ENCODE peak calls at places on chromosomes 3 and 15, in ten cellular contexts. D is CD14-positive monocyte, F is T-helper 17 cell, O is NCI-H2081 treated with DMSO at 0.1 percent for 48 hours, T is GM20000, R is T-helper 2 cell, G is GM23248, K is dorsolateral prefrontal cortex, H is NCI-H1092 treated with DMSO at 0.1 percent for 48 hours, J is NCI-H1417. Q is an unnamed sample.

GRCh38 chr15:70430029-70430428 is 332.3 kb upstream of the TLE3 start:
- DNase-seq in D (no peak), F (no peak), O (no peak), T (no peak), R (no peak), G (peak; percentile 62), K (no peak), H (no peak), J (no peak), Q (no peak)

GRCh38 chr3:118817748-118818165 is 216.9 kb downstream of the IGSF11 start:
- DNase-seq in D (no peak), F (no peak), O (no peak), T (peak; percentile 49), R (peak; percentile 57), G (peak; percentile 74), K (peak; percentile 40), H (peak; percentile 69), J (peak; percentile 42), Q (peak; percentile 80)

GRCh38 chr3:176167272-176167671 is 1030.0 kb downstream of the TBL1XR1 start:
- DNase-seq in D (no peak), F (no peak), O (no peak), T (no peak), R (no peak), G (no peak), K (no peak), H (no peak), J (no peak), Q (peak; percentile 19)

GRCh38 chr3:84820906-84821305 is 137.9 kb upstream of the CADM2 start:
- DNase-seq in D (no peak), F (no peak), O (no peak), T (no peak), R (no peak), G (no peak), K (no peak), H (no peak), J (no peak), Q (no peak)

GRCh38 chr3:107450254-107450653 is 72.5 kb upstream of the BBX start:
- DNase-seq in D (no peak), F (no peak), O (no peak), T (no peak), R (no peak), G (peak; percentile 72), K (no peak), H (no peak), J (no peak), Q (no peak)

GRCh38 chr15:47900731-47901130 is 183.4 kb downstream of the SEMA6D start:
- DNase-seq in D (no peak), F (no peak), O (no peak), T (no peak), R (no peak), G (no peak), K (no peak), H (no peak), J (no peak), Q (no peak)

GRCh38 chr3:119930286-119930685 is 148.4 kb downstream of the NR1I2 start:
- DNase-seq in D (no peak), F (no peak), O (no peak), T (no peak), R (no peak), G (no peak), K (no peak), H (no peak), J (no peak), Q (no peak)

GRCh38 chr3:9062570-9062969 is 99.3 kb upstream of the RAD18 start:
- DNase-seq in D (no peak), F (no peak), O (no peak), T (no peak), R (no peak), G (no peak), K (no peak), H (no peak), J (no peak), Q (no peak)

GRCh38 chr15:89211678-89212170 is 9.7 kb downstream of the RLBP1 start:
- DNase-seq in D (no peak), F (no peak), O (no peak), T (no peak), R (no peak), G (no peak), K (no peak), H (no peak), J (no peak), Q (no peak)

GRCh38 chr15:73114064-73114463 is 61.8 kb downstream of the NEO1 start:
- DNase-seq in D (no peak), F (no peak), O (no peak), T (no peak), R (no peak), G (no peak), K (no peak), H (no peak), J (no peak), Q (peak; percentile 2)

GRCh38 chr3:155243512-155243921 is 50.0 kb downstream of the STRIT1 start:
- DNase-seq in D (no peak), F (no peak), O (no peak), T (no peak), R (no peak), G (peak; percentile 52), K (no peak), H (no peak), J (no peak), Q (no peak)

GRCh38 chr3:40679289-40679688 is 154.5 kb downstream of the ZNF621 start:
- DNase-seq in D (no peak), F (no peak), O (no peak), T (no peak), R (no peak), G (no peak), K (no peak), H (no peak), J (no peak), Q (no peak)

GRCh38 chr3:58411851-58412830 is 21.5 kb downstream of the PDHB start:
- DNase-seq in D (no peak), F (no peak), O (no peak), T (no peak), R (no peak), G (no peak), K (no peak), H (no peak), J (no peak), Q (peak; percentile 32)

GRCh38 chr3:46184469-46184868 is 23.6 kb downstream of the CCR1 start:
- DNase-seq in D (no peak), F (no peak), O (no peak), T (no peak), R (no peak), G (peak; percentile 89), K (no peak), H (no peak), J (no peak), Q (no peak)

GRCh38 chr15:71800835-71801745 is 9.3 kb upstream of the NR2E3 start:
- DNase-seq in D (no peak), F (no peak), O (no peak), T (peak; percentile 70), R (peak; percentile 63), G (peak; percentile 85), K (no peak), H (peak; percentile 3), J (peak; percentile 30), Q (peak; percentile 86)

GRCh38 chr3:178155521-178155920 is 380.7 kb upstream of the KCNMB2 start:
- DNase-seq in D (no peak), F (no peak), O (no peak), T (no peak), R (no peak), G (no peak), K (no peak), H (peak; percentile 28), J (no peak), Q (peak; percentile 70)

GRCh38 chr3:29486087-29486486 is 205.2 kb downstream of the RBMS3 start:
- DNase-seq in D (no peak), F (no peak), O (no peak), T (no peak), R (no peak), G (peak; percentile 89), K (no peak), H (no peak), J (peak; percentile 20), Q (peak; percentile 76)

Q was measured in left kidney.